ENCODE peak calls at places on chromosomes 2 and 18, in eight cellular contexts. M, W, N, J, Q, D, O and K are unnamed samples.
A peak's percentile ranks its signal among the peaks of the same experiment; 100 is the strongest.

GRCh38 chr2:119387381-119388129 is 20.8 kb downstream of the DBI start:
- DNase-seq in N (no peak), Q (no peak), O (peak; percentile 65), W (peak; percentile 39), M (peak; percentile 34), J (peak; percentile 91), D (no peak), K (no peak)

GRCh38 chr2:98280376-98281102 is 65.7 kb upstream of the CNGA3 start:
- DNase-seq in W (no peak), M (peak; percentile 69), D (no peak), N (no peak), J (no peak), Q (no peak), O (no peak), K (no peak)

GRCh38 chr2:226187601-226188000 is 612.0 kb downstream of the IRS1 start:
- DNase-seq in Q (no peak), N (no peak), W (no peak), J (peak; percentile 57), O (no peak), D (no peak), M (no peak), K (no peak)

GRCh38 chr2:62577994-62578836 is 72.2 kb upstream of the TMEM17 start:
- DNase-seq in O (no peak), W (no peak), Q (no peak), J (peak; percentile 96), M (no peak), D (no peak), N (no peak), K (no peak)

GRCh38 chr2:210199186-210199765 is 26.0 kb downstream of the ACADL start:
- DNase-seq in Q (no peak), N (peak; percentile 11), O (peak; percentile 29), M (no peak), J (peak; percentile 51), D (no peak), W (no peak), K (no peak)

GRCh38 chr2:229489016-229489415 is 217.9 kb upstream of the PID1 start:
- DNase-seq in J (peak; percentile 71), O (no peak), M (no peak), W (no peak), Q (no peak), N (no peak), D (no peak), K (no peak)

GRCh38 chr2:109305494-109306187 is 176.6 kb downstream of the SH3RF3 start:
- DNase-seq in N (no peak), O (no peak), W (no peak), M (no peak), D (no peak), J (no peak), Q (no peak), K (no peak)

GRCh38 chr2:20207051-20207450 is 17.9 kb downstream of the SDC1 start:
- DNase-seq in Q (no peak), O (peak; percentile 62), J (no peak), W (no peak), M (no peak), N (no peak), D (no peak), K (no peak)

GRCh38 chr2:231047270-231047921 is 9.3 kb upstream of the PSMD1 start:
- DNase-seq in O (no peak), Q (no peak), D (no peak), M (no peak), W (no peak), J (no peak), N (no peak), K (no peak)

GRCh38 chr2:181742908-181743722 is 62.8 kb upstream of the NEUROD1 start:
- DNase-seq in N (peak; percentile 39), Q (no peak), W (peak; percentile 40), O (peak; percentile 53), D (peak; percentile 2), J (peak; percentile 74), M (peak; percentile 64), K (peak; percentile 74)

GRCh38 chr2:74496997-74497776 is 2.2 kb downstream of the LBX2 start:
- DNase-seq in J (no peak), D (no peak), N (no peak), O (no peak), W (no peak), M (no peak), Q (no peak), K (no peak)

GRCh38 chr2:105926960-105927678 is 182.4 kb downstream of the NCK2 start:
- DNase-seq in D (no peak), N (no peak), Q (peak; percentile 71), M (no peak), O (peak; percentile 17), W (no peak), J (no peak), K (peak; percentile 87)

GRCh38 chr2:160736148-160736547 is 242.5 kb upstream of the RBMS1 start:
- DNase-seq in N (no peak), J (no peak), D (no peak), M (no peak), W (no peak), Q (no peak), O (no peak), K (no peak)

GRCh38 chr2:219234331-219234730 is 4.7 kb downstream of the ANKZF1 start:
- DNase-seq in W (no peak), Q (no peak), O (no peak), N (no peak), D (no peak), J (no peak), M (no peak), K (no peak)

GRCh38 chr18:58161659-58162058 is 117.6 kb downstream of the NEDD4L start:
- DNase-seq in Q (no peak), D (no peak), N (peak; percentile 52), O (no peak), M (peak; percentile 75), W (no peak), J (peak; percentile 37), K (no peak)

GRCh38 chr18:21598726-21599584 is 1.5 kb downstream of the ESCO1 start:
- DNase-seq in N (peak; percentile 21), Q (no peak), W (no peak), M (peak; percentile 65), J (no peak), D (no peak), O (peak; percentile 74), K (no peak)

GRCh38 chr2:240651185-240651584 is 25.9 kb downstream of the GPR35 start:
- DNase-seq in J (no peak), N (no peak), W (no peak), O (no peak), Q (no peak), M (peak; percentile 9), D (no peak), K (no peak)

GRCh38 chr18:71327443-71328120 is 1038.7 kb downstream of the SOCS6 start:
- DNase-seq in M (no peak), Q (no peak), W (no peak), O (no peak), D (peak; percentile 44), N (no peak), J (no peak), K (no peak)

GRCh38 chr2:102975996-102976636 is 214.3 kb downstream of the TMEM182 start:
- DNase-seq in M (peak; percentile 89), Q (no peak), J (peak; percentile 8), N (peak; percentile 62), D (peak; percentile 27), W (peak; percentile 59), O (peak; percentile 36), K (peak; percentile 64)

GRCh38 chr2:38073211-38074005 is 2.5 kb downstream of the CYP1B1 start:
- DNase-seq in M (peak; percentile 83), Q (no peak), W (no peak), O (no peak), N (no peak), D (no peak), J (peak; percentile 56), K (peak; percentile 60)

GRCh38 chr2:1717129-1717528 is 27.2 kb downstream of the PXDN start:
- DNase-seq in M (peak; percentile 42), O (no peak), J (no peak), Q (no peak), W (no peak), N (no peak), D (no peak), K (no peak)

GRCh38 chr18:22167471-22168151 is 1.8 kb upstream of the GATA6 start:
- DNase-seq in J (no peak), Q (no peak), D (no peak), N (peak; percentile 45), M (peak; percentile 84), O (no peak), W (peak; percentile 69), K (no peak)

GRCh38 chr2:28681216-28681981 is 70.2 kb upstream of the PPP1CB start:
- DNase-seq in O (peak; percentile 85), Q (peak; percentile 28), W (no peak), J (peak; percentile 42), M (no peak), N (no peak), D (no peak), K (peak; percentile 90)

GRCh38 chr18:10681581-10682367 is 155.9 kb downstream of the NAPG start:
- DNase-seq in J (no peak), N (no peak), Q (no peak), M (no peak), W (no peak), O (no peak), D (no peak), K (no peak)